ENCODE peak calls at places on chromosome 1, in four cellular contexts. T is psoas muscle, E is kidney tubule cell, D is G401. G is an unnamed sample.

GRCh38 chr1:12019858-12020509 is 686 bp downstream of the MIIP start:
- DNase-seq in T (no peak), E (peak), D (no peak), G (peak)

GRCh38 chr1:59158321-59158720 is 138.6 kb upstream of the FGGY start:
- DNase-seq in T (no peak), E (no peak), D (no peak), G (no peak)

GRCh38 chr1:53945183-53945432 is 391 bp downstream of the IFT25 start:
- DNase-seq in T (no peak), E (no peak), D (no peak), G (no peak)

GRCh38 chr1:41501581-41501980 is 17.1 kb upstream of the EDN2 start:
- DNase-seq in T (peak), E (peak), D (no peak), G (no peak)

GRCh38 chr1:43313771-43314170 is 13.0 kb downstream of the TIE1 start:
- DNase-seq in T (no peak), E (no peak), D (no peak), G (no peak)

GRCh38 chr1:6745073-6745472 is 40.2 kb upstream of the CAMTA1 start:
- DNase-seq in T (no peak), E (no peak), D (no peak), G (no peak)

GRCh38 chr1:153963850-153964331 is 554 bp upstream of the SLC39A1 start:
- DNase-seq in T (peak), E (peak), D (no peak), G (peak)

GRCh38 chr1:98210064-98210463 is 289.2 kb upstream of the DPYD start:
- DNase-seq in T (no peak), E (peak), D (no peak), G (peak)

GRCh38 chr1:20988030-20988825 is 188.5 kb downstream of the EIF4G3 start:
- DNase-seq in T (no peak), E (no peak), D (no peak), G (no peak)

GRCh38 chr1:97412737-97413136 is 508.1 kb downstream of the DPYD start:
- DNase-seq in T (no peak), E (peak), D (no peak), G (peak)

GRCh38 chr1:165408518-165408917 is 36.4 kb downstream of the RXRG start:
- DNase-seq in T (no peak), E (peak), D (peak), G (no peak)

GRCh38 chr1:113792471-113792870 is 19.8 kb downstream of the RSBN1 start:
- DNase-seq in T (no peak), E (no peak), D (no peak), G (no peak)

GRCh38 chr1:54152696-54153095 is at the start of gene CDCP2:
- DNase-seq in T (no peak), E (no peak), D (no peak), G (no peak)

GRCh38 chr1:226607821-226608220 is 59.3 kb downstream of the STUM start:
- DNase-seq in T (no peak), E (no peak), D (no peak), G (peak)

GRCh38 chr1:76336951-76337371 is 262.4 kb downstream of the ST6GALNAC3 start:
- DNase-seq in T (peak), E (peak), D (no peak), G (peak)

GRCh38 chr1:32741417-32742131 is 39.0 kb upstream of the SYNC start:
- DNase-seq in T (peak), E (peak), D (no peak), G (peak)

GRCh38 chr1:161324020-161324419 is 9.8 kb downstream of the SDHC start:
- DNase-seq in T (no peak), E (no peak), D (no peak), G (no peak)

GRCh38 chr1:183648042-183648441 is 5.1 kb downstream of the APOBEC4 start:
- DNase-seq in T (no peak), E (no peak), D (peak), G (no peak)

GRCh38 chr1:229127301-229127700 is 143.6 kb upstream of the RAB4A start:
- DNase-seq in T (no peak), E (peak), D (no peak), G (no peak)

GRCh38 chr1:89262643-89263042 is 10.0 kb downstream of the GBP5 start:
- DNase-seq in T (no peak), E (peak), D (no peak), G (no peak)

G was measured in osteoblast.